ENCODE peak calls at places on chromosome 14, in ten cellular contexts. T is effector CD4-positive, alpha-beta T cell; Q is HCT116; A is DMS53; O is stimulated activated CD4-positive, alpha-beta T cell treated with anti-CD3 and anti-CD28 coated beads, TNF-alpha, amount 100 ng/mL, for 48 hours; D is choroid plexus epithelial cell; V is cardiac muscle cell; K is activated CD4-positive, alpha-beta T cell treated with anti-CD3 and anti-CD28 coated beads for 24 hours; L is NCI-H2081; Z is heart left ventricle. M is an unnamed sample.

GRCh38 chr14:24631749-24632335 is 2.1 kb downstream of the GZMB start:
- DNase-seq in T (no peak), Q (no peak), A (no peak), O (no peak), D (no peak), V (no peak), K (no peak), L (no peak), Z (no peak), M (no peak)

GRCh38 chr14:28609228-28609828 is 157.3 kb upstream of the FOXG1 start:
- DNase-seq in T (no peak), Q (peak), A (peak), O (no peak), D (peak), V (peak), K (peak), L (peak), Z (no peak), M (peak)

GRCh38 chr14:60508707-60509437 is at the start of gene SIX6:
- DNase-seq in T (no peak), Q (no peak), A (peak), O (no peak), D (peak), V (peak), K (no peak), L (peak), Z (no peak), M (no peak)

GRCh38 chr14:71143391-71144290 is 236.4 kb downstream of the PCNX1 start:
- DNase-seq in T (peak), Q (no peak), A (peak), O (peak), D (peak), V (no peak), K (no peak), L (no peak), Z (no peak), M (peak)

GRCh38 chr14:102008891-102009290 is 44.5 kb downstream of the DYNC1H1 start:
- DNase-seq in T (no peak), Q (no peak), A (no peak), O (no peak), D (no peak), V (no peak), K (no peak), L (no peak), Z (no peak), M (no peak)

GRCh38 chr14:34398024-34398423 is 64.0 kb downstream of the SPTSSA start:
- DNase-seq in T (no peak), Q (no peak), A (no peak), O (no peak), D (peak), V (no peak), K (no peak), L (no peak), Z (no peak), M (no peak)

GRCh38 chr14:82447586-82447985 is 913.9 kb upstream of the SEL1L start:
- DNase-seq in T (no peak), Q (no peak), A (peak), O (no peak), D (no peak), V (no peak), K (no peak), L (no peak), Z (no peak), M (no peak)

GRCh38 chr14:62710811-62711210 is 334.4 kb downstream of the KCNH5 start:
- DNase-seq in T (no peak), Q (no peak), A (no peak), O (no peak), D (no peak), V (no peak), K (no peak), L (no peak), Z (no peak), M (no peak)

GRCh38 chr14:104141621-104142091 is 3.3 kb downstream of the KIF26A start:
- DNase-seq in T (no peak), Q (no peak), A (no peak), O (no peak), D (no peak), V (no peak), K (no peak), L (no peak), Z (peak), M (no peak)

GRCh38 chr14:94751321-94751720 is 18.6 kb downstream of the GSC start:
- DNase-seq in T (no peak), Q (no peak), A (no peak), O (no peak), D (no peak), V (no peak), K (no peak), L (no peak), Z (no peak), M (no peak)

GRCh38 chr14:86035882-86036281 is 505.9 kb downstream of the FLRT2 start:
- DNase-seq in T (no peak), Q (no peak), A (peak), O (no peak), D (peak), V (peak), K (no peak), L (no peak), Z (no peak), M (no peak)

GRCh38 chr14:61484011-61484410 is 162.6 kb downstream of the PRKCH start:
- DNase-seq in T (no peak), Q (no peak), A (no peak), O (no peak), D (no peak), V (no peak), K (no peak), L (no peak), Z (no peak), M (no peak)

GRCh38 chr14:71460091-71460490 is 472.1 kb upstream of the RGS6 start:
- DNase-seq in T (no peak), Q (no peak), A (no peak), O (no peak), D (no peak), V (no peak), K (no peak), L (no peak), Z (no peak), M (no peak)

GRCh38 chr14:52325126-52325525 is 11.0 kb downstream of the PTGER2 start:
- DNase-seq in T (no peak), Q (no peak), A (no peak), O (peak), D (peak), V (no peak), K (no peak), L (no peak), Z (no peak), M (no peak)

GRCh38 chr14:33404054-33404453 is 465.4 kb downstream of the NPAS3 start:
- DNase-seq in T (no peak), Q (no peak), A (no peak), O (no peak), D (peak), V (no peak), K (no peak), L (no peak), Z (no peak), M (no peak)

GRCh38 chr14:49971156-49972141 is 78.6 kb downstream of the ARF6 start:
- DNase-seq in T (peak), Q (no peak), A (peak), O (peak), D (peak), V (no peak), K (no peak), L (no peak), Z (no peak), M (no peak)

GRCh38 chr14:101365329-101366158 is 195.8 kb upstream of the DIO3 start:
- DNase-seq in T (no peak), Q (no peak), A (no peak), O (no peak), D (no peak), V (no peak), K (no peak), L (no peak), Z (no peak), M (no peak)

GRCh38 chr14:71193663-71194062 is 286.4 kb downstream of the PCNX1 start:
- DNase-seq in T (no peak), Q (no peak), A (peak), O (no peak), D (no peak), V (no peak), K (no peak), L (no peak), Z (no peak), M (no peak)